ENCODE peak calls at places on chromosomes 16 and 17, in six cellular contexts. N, E, W, J, Z and G are unnamed samples.

GRCh38 chr16:11797166-11797956 is at the start of gene ZC3H7A:
- DNase-seq in N (peak; percentile 88), E (peak; percentile 93), W (peak; percentile 97), J (peak; percentile 91), Z (peak; percentile 98), G (peak; percentile 87)

GRCh38 chr17:71287246-71287828 is 833.5 kb upstream of the SOX9 start:
- DNase-seq in N (no peak), E (no peak), W (no peak), J (no peak), Z (no peak), G (no peak)

GRCh38 chr17:56112086-56112485 is 41.2 kb upstream of the ANKFN1 start:
- DNase-seq in N (no peak), E (no peak), W (no peak), J (no peak), Z (no peak), G (no peak)

GRCh38 chr16:47392114-47392513 is 68.7 kb downstream of the ITFG1 start:
- DNase-seq in N (no peak), E (no peak), W (no peak), J (no peak), Z (no peak), G (no peak)

GRCh38 chr17:27856676-27857429 is 36.3 kb downstream of the LYRM9 start:
- DNase-seq in N (no peak), E (no peak), W (no peak), J (no peak), Z (no peak), G (no peak)

GRCh38 chr17:81084691-81085419 is 49.9 kb downstream of the BAIAP2 start:
- DNase-seq in N (no peak), E (no peak), W (peak; percentile 89), J (no peak), Z (no peak), G (no peak)

GRCh38 chr17:78817123-78817522 is 23.5 kb downstream of the USP36 start:
- DNase-seq in N (peak; percentile 25), E (no peak), W (peak; percentile 48), J (peak; percentile 67), Z (no peak), G (peak; percentile 38)

GRCh38 chr16:85733839-85734170 is 17.1 kb downstream of the C16orf74 start:
- DNase-seq in N (no peak), E (no peak), W (no peak), J (no peak), Z (no peak), G (no peak)

GRCh38 chr16:27109666-27110523 is 43.2 kb downstream of the C16orf82 start:
- DNase-seq in N (peak; percentile 69), E (peak; percentile 84), W (peak; percentile 77), J (peak; percentile 85), Z (peak; percentile 82), G (peak; percentile 64)

GRCh38 chr17:51869387-51869786 is 289.1 kb downstream of the CA10 start:
- DNase-seq in N (no peak), E (no peak), W (peak; percentile 11), J (no peak), Z (no peak), G (no peak)

GRCh38 chr17:64343833-64344637 is 46.6 kb downstream of the PECAM1 start:
- DNase-seq in N (no peak), E (no peak), W (peak; percentile 74), J (no peak), Z (peak; percentile 84), G (no peak)

GRCh38 chr17:44779211-44780025 is 20.6 kb downstream of the ADAM11 start:
- DNase-seq in N (peak; percentile 74), E (peak; percentile 84), W (peak; percentile 80), J (peak; percentile 90), Z (peak; percentile 79), G (peak; percentile 67)

GRCh38 chr16:14125708-14126107 is 54.6 kb downstream of the MRTFB start:
- DNase-seq in N (no peak), E (no peak), W (no peak), J (no peak), Z (no peak), G (no peak)

GRCh38 chr17:6269474-6269873 is 165.4 kb downstream of the AIPL1 start:
- DNase-seq in N (no peak), E (no peak), W (no peak), J (peak; percentile 26), Z (peak; percentile 36), G (no peak)

GRCh38 chr17:62628845-62629555 is 1.5 kb downstream of the MRC2 start:
- DNase-seq in N (no peak), E (no peak), W (no peak), J (no peak), Z (peak; percentile 62), G (no peak)

GRCh38 chr17:78510141-78510935 is 66.9 kb downstream of the DNAH17 start:
- DNase-seq in N (no peak), E (no peak), W (no peak), J (no peak), Z (no peak), G (no peak)

GRCh38 chr16:582614-583331 is 7.1 kb upstream of the RAB40C start:
- DNase-seq in N (no peak), E (no peak), W (no peak), J (no peak), Z (no peak), G (no peak)

GRCh38 chr17:58960068-58960467 is 146.6 kb downstream of the TRIM37 start:
- DNase-seq in N (no peak), E (no peak), W (peak; percentile 32), J (no peak), Z (no peak), G (no peak)

GRCh38 chr16:12539185-12539929 is 264.3 kb downstream of the CPPED1 start:
- DNase-seq in N (no peak), E (no peak), W (no peak), J (peak; percentile 44), Z (no peak), G (no peak)

GRCh38 chr17:4003501-4004421 is 39.5 kb upstream of the ATP2A3 start:
- DNase-seq in N (no peak), E (no peak), W (peak; percentile 86), J (no peak), Z (peak; percentile 47), G (no peak)

GRCh38 chr16:12917653-12918052 is 16.3 kb downstream of the SHISA9 start:
- DNase-seq in N (no peak), E (no peak), W (no peak), J (no peak), Z (no peak), G (no peak)

GRCh38 chr17:59890720-59891119 is 2.0 kb downstream of the TUBD1 start:
- DNase-seq in N (no peak), E (no peak), W (no peak), J (no peak), Z (no peak), G (no peak)

GRCh38 chr16:14501331-14502255 is 128.5 kb downstream of the PARN start:
- DNase-seq in N (no peak), E (no peak), W (peak; percentile 83), J (no peak), Z (peak; percentile 89), G (no peak)

GRCh38 chr16:27325736-27326135 is 12.0 kb downstream of the IL4R start:
- DNase-seq in N (no peak), E (no peak), W (no peak), J (no peak), Z (no peak), G (no peak)

GRCh38 chr17:7573324-7574080 is 5.9 kb upstream of the CD68 start:
- DNase-seq in N (peak; percentile 87), E (peak; percentile 91), W (peak; percentile 86), J (peak; percentile 90), Z (peak; percentile 91), G (peak; percentile 85)

GRCh38 chr17:50848691-50849090 is 13.3 kb downstream of the WFIKKN2 start:
- DNase-seq in N (no peak), E (no peak), W (no peak), J (no peak), Z (no peak), G (no peak)

GRCh38 chr17:73976676-73977521 is 226.6 kb upstream of the RPL38 start:
- DNase-seq in N (no peak), E (no peak), W (no peak), J (no peak), Z (no peak), G (no peak)

GRCh38 chr16:11877374-11877773 is 26.0 kb upstream of the RSL1D1 start:
- DNase-seq in N (no peak), E (no peak), W (no peak), J (no peak), Z (no peak), G (no peak)